ENCODE peak calls at places on chromosomes 11 and 22, in five cellular contexts. Z is neuronal stem cell, G is sigmoid colon, B is choroid plexus epithelial cell, K is kidney epithelial cell. Y is an unnamed sample.

GRCh38 chr22:24997023-24997422 is 44.5 kb downstream of the KIAA1671 start:
- DNase-seq in K (no peak), B (no peak), G (no peak), Z (no peak), Y (no peak)

GRCh38 chr11:87092567-87092966 is 54.8 kb downstream of the TMEM135 start:
- DNase-seq in K (no peak), Z (no peak), B (no peak), G (no peak), Y (no peak)

GRCh38 chr11:70497536-70498075 is 99.3 kb downstream of the CTTN start:
- DNase-seq in B (no peak), Z (no peak), K (no peak), G (peak), Y (no peak)

GRCh38 chr11:115645631-115646271 is 141.5 kb upstream of the CADM1 start:
- DNase-seq in Z (peak), K (no peak), B (no peak), G (no peak), Y (no peak)

GRCh38 chr11:118533769-118534729 is 3.1 kb downstream of the TMEM25 start:
- DNase-seq in Z (no peak), K (no peak), G (no peak), B (no peak), Y (no peak)

GRCh38 chr11:131688056-131688693 is 317.8 kb downstream of the NTM start:
- DNase-seq in G (no peak), Z (peak), K (no peak), B (peak), Y (no peak)

GRCh38 chr11:34345012-34345804 is 12.6 kb downstream of the ABTB2 start:
- DNase-seq in G (peak), K (peak), B (peak), Z (no peak), Y (peak)

GRCh38 chr22:46815559-46815895 is 53.1 kb downstream of the TBC1D22A start:
- DNase-seq in K (no peak), G (no peak), Z (no peak), B (no peak), Y (no peak)

GRCh38 chr11:72773291-72773690 is 20.6 kb downstream of the STARD10 start:
- DNase-seq in B (peak), K (peak), Z (no peak), G (peak), Y (no peak)

GRCh38 chr11:33618363-33618735 is 82.3 kb downstream of the C11orf91 start:
- DNase-seq in K (no peak), Z (no peak), B (no peak), G (no peak), Y (no peak)

GRCh38 chr11:116073854-116074837 is 569.9 kb upstream of the CADM1 start:
- DNase-seq in G (no peak), B (peak), Z (peak), K (peak), Y (no peak)

GRCh38 chr22:46406349-46406748 is 70.8 kb downstream of the TRMU start:
- DNase-seq in K (no peak), Z (no peak), G (no peak), B (no peak), Y (no peak)

GRCh38 chr22:22318723-22319465 is 74.3 kb downstream of the VPREB1 start:
- DNase-seq in B (no peak), Z (no peak), G (no peak), K (no peak), Y (no peak)

GRCh38 chr11:128692750-128693578 is 908 bp upstream of the FLI1 start:
- DNase-seq in K (no peak), G (no peak), Z (no peak), B (peak), Y (no peak)

GRCh38 chr11:128502736-128503135 is 84.6 kb downstream of the ETS1 start:
- DNase-seq in Z (no peak), B (peak), K (no peak), G (no peak), Y (no peak)

GRCh38 chr11:110095554-110095953 is 2.4 kb downstream of the ZC3H12C start:
- DNase-seq in Z (no peak), K (no peak), B (peak), G (no peak), Y (no peak)

GRCh38 chr11:122981388-122982264 is at the start of gene BSX:
- DNase-seq in Z (peak), G (no peak), B (peak), K (no peak), Y (peak)

GRCh38 chr11:117200813-117201515 is 1.8 kb downstream of the TAGLN start:
- DNase-seq in G (no peak), B (no peak), K (no peak), Z (no peak), Y (no peak)

GRCh38 chr11:117058761-117059233 is 39.4 kb downstream of the SIK3 start:
- DNase-seq in K (no peak), Z (peak), G (no peak), B (no peak), Y (no peak)

GRCh38 chr11:106446302-106446701 is 368.8 kb downstream of the AASDHPPT start:
- DNase-seq in G (no peak), Z (no peak), B (no peak), K (no peak), Y (no peak)

GRCh38 chr22:22928666-22929380 is 41.2 kb downstream of the IGLL5 start:
- DNase-seq in G (no peak), K (no peak), B (peak), Z (no peak), Y (no peak)

GRCh38 chr22:39306456-39307361 is 12.7 kb downstream of the RPL3 start:
- DNase-seq in G (no peak), K (no peak), B (no peak), Z (no peak), Y (no peak)

GRCh38 chr11:61158691-61159381 is 2.4 kb downstream of the VPS37C start:
- DNase-seq in G (peak), B (peak), Z (no peak), K (peak), Y (peak)

GRCh38 chr11:70594031-70594430 is 195.7 kb downstream of the CTTN start:
- DNase-seq in B (no peak), Z (no peak), G (no peak), K (no peak), Y (no peak)

GRCh38 chr11:47161134-47161854 is 15.4 kb downstream of the ARFGAP2 start:
- DNase-seq in G (peak), B (peak), Z (peak), K (no peak), Y (no peak)

GRCh38 chr22:40480996-40481395 is 110.6 kb downstream of the SGSM3 start:
- DNase-seq in G (no peak), B (no peak), K (no peak), Z (no peak), Y (no peak)

GRCh38 chr22:45211848-45212247 is 28.8 kb downstream of the KIAA0930 start:
- DNase-seq in Z (no peak), K (no peak), G (no peak), B (no peak), Y (no peak)
- H3K4me3 ChIP-seq in Z (no peak), K (no peak), G (peak), B (peak), Y (no peak)

DNA sequence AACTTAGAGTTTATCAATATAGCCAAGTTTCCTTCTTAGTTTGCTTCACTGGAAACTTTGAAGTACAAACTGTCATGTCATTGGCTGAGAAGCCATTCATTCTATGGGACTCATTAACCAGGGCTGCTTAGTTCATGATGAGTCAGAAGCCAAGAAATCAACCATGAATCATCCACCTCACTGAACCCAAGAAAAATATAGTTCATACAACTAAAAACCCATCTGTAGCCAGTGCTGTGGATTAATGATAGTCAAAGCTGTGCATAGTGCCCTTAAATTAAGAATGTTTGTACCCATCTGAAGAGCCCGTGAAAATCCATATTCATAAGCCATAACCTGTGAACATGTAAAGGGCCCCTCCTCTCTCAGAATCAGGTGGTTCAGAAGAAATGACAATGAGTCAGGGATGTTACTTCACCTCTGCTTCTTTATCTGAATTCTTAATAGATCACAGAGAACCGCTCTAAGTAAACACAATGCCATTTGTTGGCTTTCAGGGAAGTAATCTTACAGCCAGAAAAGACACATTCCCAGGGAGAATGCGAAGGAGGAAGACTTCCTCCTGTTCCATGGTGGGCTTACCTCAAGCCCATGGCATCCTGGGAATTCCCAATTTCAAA is 25.4 kb downstream of the MMP20 start:
- DNase-seq in Z (no peak), G (no peak), K (peak), B (peak), Y (no peak)
- H3K4me3 ChIP-seq in Z (no peak), G (no peak), K (no peak), B (no peak), Y (no peak)

GRCh38 chr22:20243545-20244249 is 24.4 kb downstream of the RTN4R start:
- DNase-seq in G (peak), Z (no peak), B (peak), K (peak), Y (no peak)
- H3K4me3 ChIP-seq in G (no peak), Z (no peak), B (peak), K (no peak), Y (peak)

DNA sequence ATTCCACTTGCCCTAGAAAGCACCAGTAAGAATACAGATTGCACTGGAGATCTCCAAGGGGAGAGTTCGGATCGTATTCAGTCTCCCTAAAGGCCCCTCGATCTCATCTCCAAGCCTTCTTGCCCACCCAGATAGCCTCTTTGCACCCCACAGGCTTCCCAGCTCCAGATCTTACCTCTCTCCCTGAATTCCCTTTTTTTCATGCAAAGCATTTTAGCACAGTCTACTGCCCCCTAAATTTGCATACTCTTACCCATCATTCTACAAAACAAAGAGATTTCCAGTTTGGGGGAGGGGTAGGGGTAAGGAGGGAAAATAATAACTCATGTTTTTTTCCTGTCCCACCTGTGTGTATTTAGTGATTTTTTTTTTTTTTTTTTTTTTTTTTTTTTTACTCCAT is 105.2 kb downstream of the NAV2 start:
- DNase-seq in G (no peak), Z (no peak), B (no peak), K (no peak), Y (no peak)
- H3K4me3 ChIP-seq in G (no peak), Z (no peak), B (no peak), K (no peak), Y (no peak)

GRCh38 chr22:36367479-36367878 is 20.3 kb downstream of the MYH9 start:
- DNase-seq in G (no peak), B (no peak), Z (no peak), K (no peak), Y (no peak)

GRCh38 chr22:36367066-36367465 is 20.7 kb downstream of the MYH9 start:
- DNase-seq in B (no peak), Z (no peak), K (no peak), G (no peak), Y (no peak)

GRCh38 chr22:36368359-36368983 is 19.3 kb downstream of the MYH9 start:
- DNase-seq in B (peak), K (peak), G (no peak), Z (peak), Y (no peak)

GRCh38 chr22:36369922-36370781 is 17.6 kb downstream of the MYH9 start:
- DNase-seq in Z (no peak), B (peak), G (peak), K (no peak), Y (no peak)

DNA sequence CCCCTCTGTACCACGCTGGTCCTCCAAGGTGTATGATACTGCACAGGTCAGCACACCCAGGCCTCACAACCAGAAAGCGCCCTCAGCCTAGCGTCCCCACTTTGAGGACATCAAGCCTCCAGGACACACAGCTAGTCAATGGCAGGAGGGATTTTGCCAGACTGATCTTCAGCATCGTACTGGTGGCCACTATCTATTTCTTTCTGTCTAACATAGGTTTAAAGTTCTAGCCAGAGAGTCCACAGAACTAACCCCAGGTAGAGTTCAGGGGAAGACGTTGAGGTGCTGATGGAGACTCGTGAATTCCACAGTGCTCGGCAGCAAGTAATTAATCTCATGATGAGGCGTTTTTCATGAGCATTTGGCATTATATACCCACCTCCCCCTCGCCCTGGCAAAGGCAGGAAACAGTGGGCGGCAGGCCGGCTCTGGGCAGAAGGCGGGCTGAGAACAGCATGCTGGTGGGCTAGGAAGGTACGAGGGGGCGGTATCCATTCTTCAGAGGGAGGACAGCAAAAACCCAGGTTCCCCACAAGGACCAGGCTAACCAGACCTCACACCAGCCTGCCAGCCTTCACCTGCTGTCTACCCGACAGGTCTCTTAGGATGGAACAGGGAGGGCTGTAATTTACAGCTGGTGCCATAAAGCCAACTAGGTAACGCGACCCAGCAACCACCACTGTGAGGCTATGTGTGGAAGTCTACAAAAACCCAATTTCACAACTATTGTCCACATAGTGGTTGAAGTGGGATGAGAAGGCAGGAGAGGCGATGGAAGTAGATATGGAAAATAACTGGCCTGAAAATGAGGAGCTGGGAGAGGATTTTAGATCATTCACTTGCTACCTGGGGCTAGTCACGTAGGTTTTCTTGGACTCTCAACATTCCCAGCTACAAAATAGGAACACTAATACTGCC is 18.5 kb downstream of the MYH9 start:
- DNase-seq in K (no peak), G (no peak), Z (no peak), B (no peak), Y (no peak)
- H3K4me3 ChIP-seq in K (no peak), G (peak), Z (no peak), B (no peak), Y (no peak)

GRCh38 chr11:42802211-42802918 is 509.4 kb upstream of the API5 start:
- DNase-seq in B (no peak), G (no peak), Z (no peak), K (no peak), Y (no peak)
- H3K4me3 ChIP-seq in B (no peak), G (no peak), Z (no peak), K (no peak), Y (no peak)

GRCh38 chr11:59221438-59221837 is 8.7 kb upstream of the MPEG1 start:
- DNase-seq in Z (no peak), K (no peak), G (no peak), B (peak), Y (no peak)
- H3K4me3 ChIP-seq in Z (no peak), K (no peak), G (no peak), B (no peak), Y (no peak)

DNA sequence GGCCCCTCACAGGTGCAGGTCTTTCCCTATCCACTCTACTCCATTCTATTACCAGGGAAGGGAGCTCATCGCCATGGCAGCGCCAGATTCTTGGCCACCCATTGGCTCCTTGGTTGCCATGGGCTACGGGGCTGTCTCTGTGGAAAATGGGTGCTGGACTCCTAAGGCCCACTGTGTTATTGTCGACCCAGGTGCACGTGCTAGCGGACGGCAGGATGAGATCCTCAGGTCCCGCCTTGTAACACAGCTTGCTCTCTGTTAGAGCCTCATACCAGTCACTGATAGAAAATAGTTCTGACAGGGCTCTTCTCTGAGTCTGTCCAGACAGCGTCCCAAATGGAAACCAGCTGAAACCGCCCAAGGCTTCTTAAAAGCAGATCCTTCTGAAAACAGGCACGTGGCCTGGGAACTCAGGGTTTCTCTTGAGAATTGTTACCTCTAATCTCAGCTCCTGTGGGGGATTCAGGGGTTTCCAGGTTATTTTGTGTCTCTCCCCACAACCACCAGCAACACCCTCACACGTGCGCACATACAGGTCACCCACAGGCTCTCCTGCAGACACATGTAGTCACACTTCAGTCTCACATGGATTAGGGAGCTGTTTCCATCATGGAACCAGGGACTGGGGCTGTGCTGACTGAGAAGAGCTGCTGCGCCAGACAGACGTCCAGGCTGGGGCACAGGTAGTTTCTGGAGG is 1.5 kb downstream of the TUB start:
- DNase-seq in B (no peak), Z (peak), G (no peak), K (no peak), Y (no peak)
- H3K4me3 ChIP-seq in B (no peak), Z (peak), G (no peak), K (no peak), Y (peak)

DNA sequence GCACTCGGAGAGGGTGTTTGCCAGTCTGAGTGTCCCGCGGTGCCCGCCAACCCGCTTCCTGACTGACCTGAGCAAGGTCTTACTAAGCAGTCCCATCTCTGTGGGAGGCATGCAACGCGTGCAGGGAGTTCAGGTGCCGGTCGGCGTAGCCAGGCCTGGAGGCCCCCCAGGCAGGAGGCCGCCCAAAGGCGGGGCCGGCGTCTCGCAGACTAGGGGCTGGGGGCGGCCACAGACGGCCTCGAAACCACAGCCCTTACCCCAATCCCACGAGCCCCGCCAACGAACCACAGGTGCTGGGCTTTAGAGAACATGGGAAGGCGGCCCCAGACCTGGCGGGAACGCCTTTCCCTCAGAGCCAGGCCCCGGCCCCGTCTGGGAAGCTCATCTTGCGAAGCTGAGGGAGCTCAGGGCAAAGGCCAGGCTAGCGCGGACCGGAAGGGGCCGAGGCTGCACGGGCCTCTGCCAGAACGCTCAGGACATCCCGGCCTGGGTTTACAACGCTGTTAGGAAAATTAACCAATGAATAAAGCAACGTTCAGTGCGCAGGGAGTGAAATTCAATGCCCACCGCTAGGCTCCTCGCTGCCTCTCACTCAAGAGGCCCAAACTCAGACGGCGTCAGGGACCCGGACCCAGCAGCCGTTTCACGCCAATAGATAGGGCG is 2.1 kb upstream of the MTFP1 start:
- DNase-seq in K (no peak), G (peak), B (peak), Z (no peak), Y (no peak)
- H3K4me3 ChIP-seq in K (peak), G (peak), B (peak), Z (peak), Y (peak)

DNA sequence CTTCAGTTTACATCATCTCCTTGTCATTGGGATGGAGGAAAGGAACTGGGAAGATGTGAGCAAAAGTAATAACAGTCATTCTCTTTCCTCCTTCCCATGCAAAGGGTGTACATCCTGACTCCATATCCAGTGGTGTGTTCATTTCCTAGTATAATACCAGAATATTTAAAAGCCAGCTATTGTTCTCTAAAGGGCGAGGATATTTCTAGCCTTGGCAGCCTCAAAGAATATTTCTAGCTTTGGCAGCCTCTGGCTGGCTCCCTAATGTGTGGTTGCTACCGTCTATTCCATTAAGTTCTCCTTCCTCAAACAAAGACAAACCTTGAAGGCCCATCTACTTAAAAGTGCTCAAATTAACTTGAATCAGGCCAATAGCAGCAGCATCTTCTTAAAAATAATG is 114.0 kb downstream of the FAM76B start:
- DNase-seq in B (no peak), K (no peak), G (no peak), Z (no peak), Y (no peak)
- H3K4me3 ChIP-seq in B (no peak), K (no peak), G (no peak), Z (no peak), Y (no peak)